ENCODE peak calls at places on chromosome 12, in ten cellular contexts. I is RWPE2; M is AG09309; B is H1; K is CD4-positive, alpha-beta T cell; P is heart left ventricle; T is endothelial cell; W is GM13977; Q is fibroblast of mammary gland; F is HFF-Myc. S is an unnamed sample.

GRCh38 chr12:32755654-32756475 is at the start of gene YARS2:
- DNase-seq in P (peak), I (peak), Q (peak), T (peak), W (peak), M (peak), B (peak), F (peak), K (peak), S (peak)

GRCh38 chr12:132282950-132283771 is 46.2 kb downstream of the GALNT9 start:
- DNase-seq in B (peak), I (no peak), W (no peak), Q (no peak), P (no peak), T (no peak), M (no peak), K (no peak), F (no peak), S (peak)

GRCh38 chr12:57772429-57773322 is at the start of gene EEF1AKMT3:
- DNase-seq in M (no peak), Q (peak), P (peak), K (no peak), I (peak), W (no peak), T (peak), B (no peak), F (no peak), S (peak)

GRCh38 chr12:45354399-45354798 is 138.5 kb downstream of the ANO6 start:
- DNase-seq in I (no peak), F (no peak), Q (no peak), B (no peak), P (no peak), K (no peak), W (no peak), M (no peak), T (no peak), S (no peak)

GRCh38 chr12:74889563-74890236 is 319.9 kb downstream of the KCNC2 start:
- DNase-seq in Q (peak), K (no peak), P (no peak), I (no peak), F (peak), T (no peak), W (no peak), M (no peak), B (no peak), S (no peak)

GRCh38 chr12:43009307-43009706 is 419.8 kb upstream of the PRICKLE1 start:
- DNase-seq in W (no peak), B (no peak), I (no peak), P (no peak), T (no peak), F (no peak), K (no peak), M (no peak), Q (no peak), S (no peak)

GRCh38 chr12:23342407-23342806 is 607.1 kb downstream of the SOX5 start:
- DNase-seq in K (no peak), M (no peak), P (no peak), W (no peak), Q (no peak), B (no peak), T (no peak), F (no peak), I (no peak), S (no peak)

GRCh38 chr12:67456281-67456918 is 187.2 kb downstream of the CAND1 start:
- DNase-seq in T (no peak), K (no peak), M (peak), I (no peak), W (no peak), B (no peak), Q (peak), P (peak), F (peak), S (no peak)

GRCh38 chr12:46110220-46110700 is 119.9 kb upstream of the SCAF11 start:
- DNase-seq in M (no peak), Q (no peak), F (no peak), B (no peak), W (no peak), K (no peak), T (no peak), P (peak), I (no peak), S (no peak)

GRCh38 chr12:120264511-120265202 is 873 bp downstream of the PXN start:
- DNase-seq in F (no peak), Q (no peak), M (no peak), I (peak), W (no peak), P (no peak), K (no peak), T (no peak), B (no peak), S (no peak)

GRCh38 chr12:120265203-120265482 is 387 bp downstream of the PXN start:
- DNase-seq in M (no peak), P (peak), K (no peak), B (no peak), Q (no peak), W (no peak), I (no peak), T (no peak), F (no peak), S (no peak)

GRCh38 chr12:120265483-120266179 is at the start of gene PXN:
- DNase-seq in K (peak), T (peak), F (no peak), W (peak), M (no peak), B (peak), P (peak), I (peak), Q (peak), S (peak)

GRCh38 chr12:120267736-120268135 is 2.2 kb upstream of the PXN start:
- DNase-seq in W (no peak), F (no peak), T (no peak), M (no peak), Q (no peak), I (no peak), P (no peak), B (no peak), K (no peak), S (no peak)

GRCh38 chr12:120266180-120266535 is 628 bp upstream of the PXN start:
- DNase-seq in K (no peak), Q (no peak), F (no peak), I (no peak), M (no peak), T (no peak), W (no peak), P (no peak), B (no peak), S (no peak)
- TF ChIP-seq CTCF in K (no peak), Q (no peak), F (no peak), I (no peak), M (no peak), T (no peak), W (no peak), P (no peak), B (no peak), S (no peak)

GRCh38 chr12:123747309-123747708 is 14.8 kb upstream of the DNAH10 start:
- DNase-seq in B (no peak), T (no peak), F (no peak), W (no peak), I (no peak), M (no peak), Q (no peak), K (no peak), P (no peak), S (no peak)

GRCh38 chr12:123748171-123748570 is 13.9 kb upstream of the DNAH10 start:
- DNase-seq in I (no peak), K (no peak), P (no peak), Q (no peak), T (no peak), F (no peak), M (no peak), B (no peak), W (no peak), S (no peak)

GRCh38 chr12:123743002-123743401 is 19.1 kb upstream of the DNAH10 start:
- DNase-seq in T (no peak), Q (no peak), B (no peak), I (no peak), W (no peak), M (no peak), P (no peak), F (no peak), K (no peak), S (no peak)

GRCh38 chr12:123741937-123742572 is 20.0 kb upstream of the DNAH10 start:
- DNase-seq in Q (no peak), P (no peak), W (no peak), M (no peak), K (no peak), I (no peak), F (no peak), B (no peak), T (no peak), S (no peak)

GRCh38 chr12:123744836-123745235 is 17.3 kb upstream of the DNAH10 start:
- DNase-seq in F (no peak), T (peak), M (no peak), B (no peak), K (no peak), Q (no peak), P (no peak), I (no peak), W (no peak), S (no peak)
- TF ChIP-seq CTCF in F (peak), T (no peak), M (no peak), B (peak), K (no peak), Q (peak), P (no peak), I (peak), W (peak), S (no peak)

GRCh38 chr12:117190210-117190781 is at the start of gene FBXO21:
- DNase-seq in Q (peak), W (peak), K (peak), P (peak), B (peak), T (peak), I (peak), M (peak), F (peak), S (peak)
- TF ChIP-seq CTCF in Q (no peak), W (no peak), K (no peak), P (no peak), B (no peak), T (no peak), I (no peak), M (no peak), F (no peak), S (no peak)

DNA sequence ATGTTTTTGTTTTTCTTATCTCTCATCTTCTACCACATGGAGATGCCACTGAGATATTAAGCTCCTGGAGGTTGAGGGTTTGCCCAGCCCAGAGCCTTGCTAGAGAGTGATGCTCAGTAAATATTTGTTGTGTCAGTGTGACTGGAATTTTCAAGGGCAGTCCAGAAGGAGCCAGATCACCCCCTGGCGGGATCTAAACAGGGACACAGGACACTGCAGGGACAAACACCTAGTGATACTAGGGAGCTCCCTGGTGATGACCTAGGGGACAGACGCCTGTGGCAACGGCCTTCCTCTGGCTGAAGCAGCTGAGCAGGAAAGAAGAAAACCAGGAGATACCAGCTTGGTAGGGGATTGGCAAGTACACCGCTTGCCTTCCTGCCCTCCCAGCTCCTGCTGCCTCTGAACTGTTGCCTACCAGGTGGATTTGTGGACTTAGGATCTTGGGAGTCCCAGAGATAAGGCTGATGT is 714.4 kb upstream of the TBX3 start:
- DNase-seq in B (no peak), K (no peak), I (no peak), F (no peak), M (no peak), T (no peak), P (no peak), W (no peak), Q (no peak), S (no peak)
- TF ChIP-seq CTCF in B (no peak), K (no peak), I (peak), F (no peak), M (no peak), T (no peak), P (no peak), W (no peak), Q (no peak), S (no peak)